ENCODE peak calls at places on chromosome 6, in four cellular contexts. N is KG1, R is neural crest cell, B is right atrium auricular region. U is an unnamed sample.

GRCh38 chr6:36793296-36793912 is 45.8 kb downstream of the CPNE5 start:
- DNase-seq in N (no peak), R (no peak), B (no peak), U (no peak)

GRCh38 chr6:6466967-6467761 is 121.4 kb upstream of the LY86 start:
- DNase-seq in N (no peak), R (no peak), B (no peak), U (no peak)

GRCh38 chr6:69164564-69165252 is 529.6 kb downstream of the ADGRB3 start:
- DNase-seq in N (no peak), R (no peak), B (no peak), U (no peak)

GRCh38 chr6:141326426-141326825 is 806.3 kb upstream of the GJE1 start:
- DNase-seq in N (no peak), R (no peak), B (peak), U (peak)

GRCh38 chr6:101630956-101631355 is 237.4 kb downstream of the GRIK2 start:
- DNase-seq in N (no peak), R (no peak), B (no peak), U (no peak)

GRCh38 chr6:156183678-156184077 is 593.5 kb upstream of the ARID1B start:
- DNase-seq in N (no peak), R (no peak), B (no peak), U (no peak)

GRCh38 chr6:101351173-101351572 is 42.3 kb upstream of the GRIK2 start:
- DNase-seq in N (no peak), R (no peak), B (no peak), U (no peak)

GRCh38 chr6:83574783-83575182 is 62.4 kb downstream of the PRSS35 start:
- DNase-seq in N (no peak), R (no peak), B (no peak), U (no peak)

GRCh38 chr6:52301326-52301725 is 16.8 kb upstream of the MCM3 start:
- DNase-seq in N (no peak), R (no peak), B (no peak), U (no peak)

GRCh38 chr6:122405417-122405816 is 6.0 kb downstream of the HSF2 start:
- DNase-seq in N (no peak), R (no peak), B (no peak), U (peak)

GRCh38 chr6:25229671-25230321 is 49.4 kb upstream of the CARMIL1 start:
- DNase-seq in N (no peak), R (no peak), B (no peak), U (no peak)

GRCh38 chr6:170449835-170450753 is 103.0 kb downstream of the PSMB1 start:
- DNase-seq in N (no peak), R (no peak), B (no peak), U (peak)

GRCh38 chr6:52610745-52611355 is 34.0 kb upstream of the TRAM2 start:
- DNase-seq in N (no peak), R (no peak), B (no peak), U (peak)

GRCh38 chr6:165486183-165487137 is 176.6 kb downstream of the PDE10A start:
- DNase-seq in N (no peak), R (no peak), B (no peak), U (no peak)

GRCh38 chr6:85126448-85127178 is 323.3 kb upstream of the NT5E start:
- DNase-seq in N (no peak), R (peak), B (peak), U (peak)

GRCh38 chr6:42313941-42314570 is 96.4 kb upstream of the MRPS10 start:
- DNase-seq in N (no peak), R (no peak), B (no peak), U (no peak)

GRCh38 chr6:10383312-10384063 is 31.4 kb downstream of the TFAP2A start:
- DNase-seq in N (no peak), R (no peak), B (no peak), U (peak)